ENCODE peak calls at places on chromosomes 12 and 14, in five cellular contexts. O is AG10803, S is OCI-LY7, P is ovary, K is AG09319. X is an unnamed sample.

GRCh38 chr14:65072937-65073336 is 29.4 kb downstream of the MAX start:
- DNase-seq in O (no peak), S (no peak), K (no peak), P (no peak), X (no peak)

GRCh38 chr12:43306066-43306465 is 245.9 kb downstream of the ADAMTS20 start:
- DNase-seq in P (no peak), O (peak), S (no peak), K (no peak), X (no peak)

GRCh38 chr14:85573406-85573805 is 43.5 kb downstream of the FLRT2 start:
- DNase-seq in P (no peak), S (no peak), K (no peak), O (peak), X (no peak)

GRCh38 chr14:104969741-104970230 is 8.4 kb downstream of the AHNAK2 start:
- DNase-seq in K (no peak), O (no peak), S (no peak), P (peak), X (no peak)

GRCh38 chr12:41076114-41076513 is 112.0 kb upstream of the PDZRN4 start:
- DNase-seq in P (no peak), S (no peak), K (no peak), O (no peak), X (no peak)

GRCh38 chr14:90720832-90721231 is 95.4 kb downstream of the TTC7B start:
- DNase-seq in K (no peak), S (no peak), P (no peak), O (no peak), X (no peak)

GRCh38 chr12:69653703-69654102 is 43.0 kb upstream of the LRRC10 start:
- DNase-seq in O (peak), K (no peak), P (no peak), S (no peak), X (no peak)

GRCh38 chr14:21768116-21768874 is 94.7 kb upstream of the OR4E1 start:
- DNase-seq in S (peak), K (no peak), O (no peak), P (no peak), X (no peak)

GRCh38 chr14:22190411-22191191 is 398.4 kb downstream of the DAD1 start:
- DNase-seq in K (no peak), O (no peak), S (no peak), P (no peak), X (no peak)

GRCh38 chr12:47715877-47716548 is 9.3 kb downstream of the ENDOU start:
- DNase-seq in P (peak), K (no peak), O (no peak), S (no peak), X (no peak)

DNA sequence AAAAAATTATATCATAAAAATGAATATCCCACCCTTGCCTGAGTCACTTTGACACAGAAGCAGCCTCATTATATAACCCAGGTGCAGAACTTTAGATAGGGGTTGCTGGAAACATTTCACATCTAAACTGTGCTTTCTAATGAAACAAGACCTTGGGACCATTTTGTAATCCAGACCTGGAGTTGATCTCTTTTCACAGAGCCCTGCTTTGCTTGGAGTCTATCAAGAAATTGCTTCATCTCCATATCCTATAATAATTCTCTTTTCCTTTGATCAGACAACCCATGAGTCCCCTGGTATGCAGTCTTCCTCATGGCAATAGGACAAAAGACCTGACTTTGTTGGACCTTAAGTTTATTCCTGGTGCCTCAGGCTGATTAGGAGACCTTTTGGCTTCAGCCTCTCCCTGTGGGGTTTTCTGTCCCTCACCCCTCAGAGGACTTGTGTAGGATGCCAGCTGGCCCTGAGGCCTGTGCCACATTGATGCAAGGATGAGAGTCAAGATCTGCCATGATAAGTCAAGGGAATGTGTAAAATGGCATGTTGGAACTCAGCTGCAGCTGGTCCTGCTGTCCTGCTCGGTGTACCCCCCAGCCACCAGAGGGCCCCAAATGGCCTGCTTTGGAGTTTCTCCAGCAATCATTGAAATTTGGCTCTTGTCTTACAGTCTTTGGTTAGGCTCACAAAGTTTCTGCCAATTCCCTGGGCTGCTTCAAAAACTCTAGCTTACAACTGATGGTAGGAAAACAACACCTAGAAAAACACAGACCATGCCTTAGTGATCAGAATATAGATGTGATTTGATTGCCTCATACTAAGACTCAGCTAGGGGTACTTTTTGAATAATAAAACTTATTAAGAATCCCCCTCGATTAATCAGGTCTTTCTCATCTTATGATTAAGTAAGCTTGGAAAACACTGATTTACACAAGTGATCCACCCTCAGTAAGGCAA is 76.6 kb downstream of the HSD17B6 start:
- DNase-seq in S (peak), P (peak), O (peak), K (no peak), X (no peak)
- TF ChIP-seq CTCF in S (peak), P (no peak), O (peak), K (peak), X (peak)

GRCh38 chr12:112111931-112112330 is 3.3 kb upstream of the NAA25 start:
- DNase-seq in O (no peak), K (no peak), P (no peak), S (no peak), X (no peak)
- TF ChIP-seq CTCF in O (no peak), K (peak), P (no peak), S (no peak), X (peak)

GRCh38 chr12:103043531-103044445 is 86.3 kb downstream of the ASCL1 start:
- DNase-seq in P (no peak), S (no peak), O (no peak), K (no peak), X (no peak)

GRCh38 chr12:103050273-103050672 is 92.8 kb downstream of the ASCL1 start:
- DNase-seq in K (no peak), P (no peak), S (no peak), O (no peak), X (no peak)

GRCh38 chr12:103046154-103046553 is 88.7 kb downstream of the ASCL1 start:
- DNase-seq in K (no peak), O (no peak), S (no peak), P (no peak), X (no peak)
- TF ChIP-seq CTCF in K (no peak), O (no peak), S (no peak), P (no peak), X (no peak)

DNA sequence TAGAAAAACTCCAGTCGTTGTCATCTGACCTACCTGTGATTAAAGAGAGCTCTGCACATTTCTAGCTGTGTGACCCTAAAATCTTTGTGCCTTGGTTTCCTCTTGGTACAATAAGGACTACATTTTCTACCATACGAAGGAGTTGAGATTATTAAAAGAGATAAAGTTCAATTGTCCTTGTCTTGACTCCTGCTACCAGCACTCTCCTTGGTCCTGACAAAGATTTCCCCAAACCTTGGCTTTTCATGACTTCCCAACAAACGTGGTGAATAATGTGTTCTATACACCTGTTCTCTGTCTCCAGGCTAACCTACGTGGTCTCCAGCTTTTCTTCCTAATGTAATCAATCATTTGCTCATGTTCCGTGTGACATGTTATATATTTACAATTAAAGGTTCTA is 223.5 kb downstream of the MSRB3 start:
- DNase-seq in S (no peak), P (no peak), O (no peak), K (no peak), X (no peak)
- TF ChIP-seq CTCF in S (no peak), P (no peak), O (no peak), K (no peak), X (no peak)

GRCh38 chr12:33628087-33628486 is 188.5 kb upstream of the SYT10 start:
- DNase-seq in S (no peak), P (no peak), O (no peak), K (no peak), X (no peak)
- TF ChIP-seq CTCF in S (no peak), P (no peak), O (no peak), K (no peak), X (no peak)

GRCh38 chr12:2360630-2361170 is 307.9 kb downstream of the CACNA1C start:
- DNase-seq in P (no peak), O (no peak), K (no peak), S (no peak), X (no peak)
- TF ChIP-seq CTCF in P (no peak), O (peak), K (no peak), S (peak), X (peak)